ENCODE peak calls at places on chromosome 1, in five cellular contexts. Z is IMR-90, J is H9, I is neuronal stem cell, M is trophoblast cell. A is an unnamed sample.

GRCh38 chr1:230068952-230069684 is 2.1 kb downstream of the GALNT2 start:
- DNase-seq in J (no peak), Z (no peak), I (no peak), M (no peak), A (peak; percentile 58)

GRCh38 chr1:55544826-55545225 is 329.7 kb upstream of the USP24 start:
- DNase-seq in Z (no peak), M (peak; percentile 48), I (no peak), J (no peak), A (no peak)

GRCh38 chr1:167293057-167293456 is 72.4 kb downstream of the POU2F1 start:
- DNase-seq in I (no peak), J (no peak), M (no peak), Z (no peak), A (no peak)

GRCh38 chr1:19484338-19484792 is 974 bp downstream of the CAPZB start:
- DNase-seq in I (no peak), Z (no peak), J (peak; percentile 48), M (peak; percentile 16), A (no peak)

GRCh38 chr1:7576946-7577657 is 194.0 kb upstream of the VAMP3 start:
- DNase-seq in Z (peak; percentile 53), M (no peak), I (no peak), J (peak; percentile 68), A (peak; percentile 19)

GRCh38 chr1:77552626-77553025 is 129.8 kb downstream of the ZZZ3 start:
- DNase-seq in Z (no peak), J (no peak), I (no peak), M (no peak), A (no peak)

GRCh38 chr1:110438883-110439282 is 12.1 kb upstream of the PROK1 start:
- DNase-seq in I (no peak), Z (peak; percentile 8), J (no peak), M (no peak), A (peak; percentile 51)

GRCh38 chr1:44014365-44015104 is 16.7 kb downstream of the SLC6A9 start:
- DNase-seq in M (peak; percentile 3), J (no peak), I (no peak), Z (no peak), A (no peak)

GRCh38 chr1:235070819-235071218 is 57.8 kb downstream of the TOMM20 start:
- DNase-seq in I (no peak), Z (no peak), M (no peak), J (no peak), A (no peak)

GRCh38 chr1:240073097-240073496 is 18.6 kb upstream of the FMN2 start:
- DNase-seq in J (peak; percentile 35), M (no peak), Z (no peak), I (no peak), A (no peak)

GRCh38 chr1:221837886-221838285 is 96.0 kb upstream of the DUSP10 start:
- DNase-seq in Z (no peak), M (no peak), J (no peak), I (no peak), A (no peak)

GRCh38 chr1:28343405-28343804 is 14.6 kb downstream of the MED18 start:
- DNase-seq in Z (peak; percentile 74), I (no peak), M (peak; percentile 93), J (no peak), A (peak; percentile 21)

GRCh38 chr1:11728126-11728806 is 7.7 kb upstream of the AGTRAP start:
- DNase-seq in M (no peak), I (no peak), Z (no peak), J (no peak), A (no peak)

GRCh38 chr1:90488451-90488850 is 228.7 kb downstream of the BARHL2 start:
- DNase-seq in M (no peak), I (no peak), J (no peak), Z (peak; percentile 0), A (peak; percentile 29)

GRCh38 chr1:104923075-104923474 is 1173.4 kb downstream of the AMY1C start:
- DNase-seq in J (no peak), Z (no peak), I (no peak), M (no peak), A (no peak)

GRCh38 chr1:234093741-234094140 is 189.3 kb downstream of the SLC35F3 start:
- DNase-seq in M (no peak), J (no peak), Z (no peak), I (no peak), A (no peak)

GRCh38 chr1:35637401-35637809 is 3.9 kb downstream of the PSMB2 start:
- DNase-seq in M (peak; percentile 86), J (no peak), I (no peak), Z (peak; percentile 62), A (peak; percentile 77)

GRCh38 chr1:243598433-243598832 is 251.6 kb downstream of the AKT3 start:
- DNase-seq in I (no peak), Z (peak; percentile 93), M (peak; percentile 79), J (no peak), A (peak; percentile 52)

GRCh38 chr1:94045465-94046056 is 75.4 kb downstream of the ABCA4 start:
- DNase-seq in J (peak; percentile 91), Z (peak; percentile 92), I (peak; percentile 72), M (peak; percentile 97), A (peak; percentile 94)

GRCh38 chr1:1371741-1372711 is 3.0 kb downstream of the AURKAIP1 start:
- DNase-seq in J (peak; percentile 90), I (no peak), Z (peak; percentile 38), M (peak; percentile 75), A (peak; percentile 68)

GRCh38 chr1:37265156-37265555 is 209.2 kb upstream of the ZC3H12A start:
- DNase-seq in Z (no peak), I (no peak), M (no peak), J (no peak), A (no peak)

GRCh38 chr1:37270639-37271038 is 203.7 kb upstream of the ZC3H12A start:
- DNase-seq in Z (no peak), M (no peak), J (no peak), I (no peak), A (no peak)

GRCh38 chr1:37262439-37263170 is 211.8 kb upstream of the ZC3H12A start:
- DNase-seq in M (no peak), J (no peak), I (no peak), Z (no peak), A (no peak)

GRCh38 chr1:37265786-37266667 is 208.4 kb upstream of the ZC3H12A start:
- DNase-seq in M (no peak), I (no peak), J (no peak), Z (no peak), A (no peak)

GRCh38 chr1:37267111-37267835 is 207.1 kb upstream of the ZC3H12A start:
- DNase-seq in M (peak; percentile 54), I (no peak), Z (no peak), J (peak; percentile 41), A (no peak)
- H2BK5ac ChIP-seq in M (no peak overlapping the region), I (no peak overlapping the region), Z (no peak overlapping the region), J (no peak overlapping the region), A (no peak overlapping the region)

GRCh38 chr1:156080598-156081173 is 1.6 kb downstream of the MEX3A start:
- DNase-seq in J (no peak), M (no peak), Z (no peak), I (no peak), A (no peak)

GRCh38 chr1:156081174-156082110 is 823 bp downstream of the MEX3A start:
- DNase-seq in M (no peak), I (no peak), Z (peak; percentile 35), J (no peak), A (peak; percentile 42)

GRCh38 chr1:156082111-156083091 is at the start of gene MEX3A:
- DNase-seq in I (peak; percentile 97), M (peak; percentile 62), J (peak; percentile 97), Z (peak; percentile 64), A (peak; percentile 82)

GRCh38 chr1:156078728-156079127 is 3.5 kb downstream of the MEX3A start:
- DNase-seq in I (no peak), Z (no peak), J (no peak), M (no peak), A (no peak)

GRCh38 chr1:156079762-156080597 is 2.3 kb downstream of the MEX3A start:
- DNase-seq in J (peak; percentile 32), M (no peak), Z (no peak), I (no peak), A (no peak)
- H2BK5ac ChIP-seq in J (no peak overlapping the region), M (no peak overlapping the region), Z (no peak overlapping the region), I (peak overlapping the region; percentile 82), A (no peak overlapping the region)

DNA sequence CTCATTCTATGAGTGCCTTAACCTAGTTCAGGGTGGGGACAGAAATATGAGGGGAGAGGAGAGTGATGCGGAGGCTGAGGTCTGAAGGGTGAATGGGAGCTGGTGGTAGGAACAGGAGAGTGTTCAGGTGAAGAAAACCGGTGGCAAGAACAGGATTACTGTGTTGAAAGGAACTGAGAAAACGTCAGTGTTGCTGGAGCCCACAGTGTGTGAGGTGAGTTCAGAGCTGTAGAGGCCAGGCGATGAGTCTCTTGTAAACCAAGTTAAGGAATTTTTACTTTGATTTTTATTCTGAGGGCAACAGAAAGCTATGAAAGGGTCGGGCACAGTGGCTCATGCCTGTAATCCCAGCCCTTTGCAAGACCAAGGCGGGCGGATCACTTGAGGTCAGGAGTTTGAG is 45.3 kb upstream of the PUM1 start:
- DNase-seq in M (peak; percentile 55), I (no peak), Z (no peak), J (no peak), A (no peak)
- H2BK5ac ChIP-seq in M (peak overlapping the region; percentile 14), I (no peak overlapping the region), Z (no peak overlapping the region), J (no peak overlapping the region), A (no peak overlapping the region)

GRCh38 chr1:95406279-95406678 is 172.3 kb downstream of the RWDD3 start:
- DNase-seq in I (no peak), M (no peak), J (no peak), Z (no peak), A (no peak)

GRCh38 chr1:95407864-95408291 is 173.9 kb downstream of the RWDD3 start:
- DNase-seq in J (peak; percentile 71), Z (no peak), M (no peak), I (no peak), A (no peak)

GRCh38 chr1:95407146-95407863 is 173.3 kb downstream of the RWDD3 start:
- DNase-seq in J (peak; percentile 43), Z (no peak), M (peak; percentile 47), I (no peak), A (no peak)

GRCh38 chr1:95408506-95409136 is 174.6 kb downstream of the RWDD3 start:
- DNase-seq in Z (no peak), I (no peak), M (no peak), J (no peak), A (no peak)

DNA sequence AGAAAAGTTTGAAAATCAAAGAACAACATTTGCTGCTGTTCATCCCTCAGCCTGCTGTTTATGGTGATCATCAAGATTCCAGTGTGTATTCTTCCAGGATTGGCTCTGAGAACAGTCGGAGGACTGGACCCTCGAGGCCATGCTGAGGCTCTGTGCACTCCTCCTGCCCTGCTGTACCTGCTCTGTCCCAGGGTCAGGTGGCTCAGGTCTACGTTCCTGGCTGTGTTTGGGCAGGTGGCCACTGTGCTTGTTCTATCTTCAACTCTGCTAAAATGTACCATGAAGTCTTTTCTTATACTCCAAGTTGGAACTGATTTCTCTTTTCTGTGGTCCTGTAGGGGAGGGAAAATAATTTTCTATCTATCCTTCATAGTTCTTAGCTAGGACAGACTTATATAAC is 175.9 kb downstream of the RWDD3 start:
- DNase-seq in Z (no peak), M (no peak), I (no peak), J (no peak), A (no peak)
- H2BK5ac ChIP-seq in Z (no peak overlapping the region), M (no peak overlapping the region), I (no peak overlapping the region), J (no peak overlapping the region), A (no peak overlapping the region)

A was measured in mesenchymal stem cell.